ENCODE peak calls at places on chromosomes 3 and 15, in ten cellular contexts. L is non-pigmented ciliary epithelial cell; T is stimulated activated naive CD8-positive, alpha-beta T cell treated with anti-CD3 and anti-CD28 coated beads, Interleukin-15, Interleukin-2, amounts not matched to agents 100 U/mL and 50 U/mL, for 24 hours; O is central memory CD4-positive, alpha-beta T cell; I is stimulated activated naive B cell treated with anti-CD40 and anti-IgM and Interleukin-4, amounts not matched to agents 10 μg/mL and 1 μg/mL and 100 μg/mL, for 72 hours; W is amniotic epithelial cell; U is NCI-H460; K is T-helper 1 cell; R is activated CD8-positive, alpha-beta memory T cell treated with anti-CD3 and anti-CD28 coated beads for 48 hours; E is stimulated activated CD4-positive, alpha-beta T cell treated with anti-CD3 and anti-CD28 coated beads, Interleukin-2, amount 100 ng/mL, for 48 hours. J is an unnamed sample.

GRCh38 chr3:14508966-14509795 is 31.0 kb downstream of the GRIP2 start:
- DNase-seq in I (peak), R (peak), W (peak), L (no peak), O (peak), K (peak), U (peak), E (peak), T (peak), J (peak)

GRCh38 chr3:89964347-89964746 is 856.9 kb downstream of the EPHA3 start:
- DNase-seq in U (peak), E (no peak), L (no peak), W (peak), I (no peak), O (no peak), T (no peak), K (no peak), R (no peak), J (no peak)

GRCh38 chr3:37338500-37338899 is 164.1 kb upstream of the LRRFIP2 start:
- DNase-seq in K (no peak), O (no peak), U (no peak), L (no peak), W (peak), I (no peak), E (no peak), R (no peak), T (no peak), J (peak)

GRCh38 chr3:4471907-4472306 is 4.8 kb upstream of the SUMF1 start:
- DNase-seq in E (no peak), K (no peak), I (no peak), U (no peak), T (no peak), O (no peak), L (no peak), W (no peak), R (no peak), J (no peak)

GRCh38 chr3:193590088-193590856 is 2.7 kb upstream of the OPA1 start:
- DNase-seq in K (no peak), I (no peak), O (no peak), W (peak), R (no peak), E (no peak), L (peak), T (no peak), U (peak), J (peak)

GRCh38 chr3:46289551-46289950 is 47.3 kb downstream of the CCR3 start:
- DNase-seq in R (no peak), T (no peak), W (no peak), U (no peak), L (no peak), K (no peak), E (no peak), O (no peak), I (no peak), J (no peak)

GRCh38 chr3:197181751-197182150 is 116.7 kb downstream of the DLG1 start:
- DNase-seq in K (no peak), O (no peak), T (no peak), W (peak), E (no peak), L (peak), R (no peak), I (no peak), U (peak), J (peak)

GRCh38 chr3:93994056-93994455 is 14.1 kb downstream of the ARL13B start:
- DNase-seq in W (peak), L (no peak), O (no peak), U (no peak), I (no peak), R (no peak), K (no peak), T (no peak), E (no peak), J (no peak)

GRCh38 chr3:137035631-137036030 is 77.8 kb downstream of the IL20RB start:
- DNase-seq in U (no peak), L (no peak), I (no peak), W (peak), T (no peak), E (no peak), O (no peak), R (no peak), K (no peak), J (no peak)

GRCh38 chr15:59917504-59918157 is 86.5 kb upstream of the FOXB1 start:
- DNase-seq in E (peak), O (peak), R (peak), U (peak), I (peak), L (no peak), T (peak), W (peak), K (peak), J (peak)

GRCh38 chr15:45121020-45121419 is 6.9 kb downstream of the DUOXA2 start:
- DNase-seq in E (no peak), T (no peak), U (no peak), I (no peak), O (no peak), W (no peak), R (no peak), K (no peak), L (no peak), J (no peak)

GRCh38 chr3:146217324-146217723 is 33.6 kb downstream of the PLSCR4 start:
- DNase-seq in R (no peak), W (no peak), E (no peak), L (no peak), O (no peak), U (no peak), I (no peak), K (no peak), T (no peak), J (peak)

GRCh38 chr15:85710340-85710842 is 84.3 kb downstream of the KLHL25 start:
- DNase-seq in O (no peak), I (no peak), E (no peak), U (no peak), R (no peak), T (peak), L (no peak), K (no peak), W (no peak), J (no peak)

GRCh38 chr3:25468866-25469319 is 40.8 kb downstream of the RARB start:
- DNase-seq in U (no peak), E (no peak), R (no peak), I (no peak), O (no peak), W (peak), K (no peak), L (no peak), T (no peak), J (no peak)

GRCh38 chr15:74531144-74531811 is 9.7 kb upstream of the ARID3B start:
- DNase-seq in L (peak), W (peak), U (no peak), K (no peak), R (no peak), I (no peak), T (no peak), E (no peak), O (no peak), J (peak)

GRCh38 chr15:75517233-75517632 is 61.9 kb downstream of the PTPN9 start:
- DNase-seq in R (no peak), E (no peak), W (peak), L (no peak), K (no peak), T (no peak), O (no peak), I (no peak), U (no peak), J (no peak)

GRCh38 chr3:10936686-10937085 is 55.9 kb upstream of the SLC6A1 start:
- DNase-seq in T (no peak), E (no peak), I (no peak), K (no peak), O (no peak), R (no peak), L (no peak), U (no peak), W (no peak), J (no peak)

GRCh38 chr3:157913052-157913451 is 193.2 kb downstream of the SHOX2 start:
- DNase-seq in L (no peak), U (no peak), O (no peak), E (no peak), W (no peak), T (no peak), K (no peak), I (no peak), R (no peak), J (no peak)

GRCh38 chr3:54870423-54870822 is 57.4 kb downstream of the LRTM1 start:
- DNase-seq in O (no peak), K (no peak), T (no peak), E (no peak), I (no peak), R (no peak), L (peak), W (peak), U (peak), J (peak)

GRCh38 chr15:90315276-90315982 is 36.7 kb upstream of the ZNF774 start:
- DNase-seq in U (peak), L (no peak), W (peak), R (no peak), O (no peak), T (no peak), K (no peak), E (no peak), I (no peak), J (peak)

GRCh38 chr3:108664266-108664665 is 74.7 kb downstream of the DZIP3 start:
- DNase-seq in U (no peak), L (no peak), O (no peak), W (no peak), T (no peak), E (no peak), I (no peak), R (no peak), K (no peak), J (no peak)

GRCh38 chr3:128466840-128467541 is at the start of gene DNAJB8:
- DNase-seq in W (no peak), U (no peak), O (peak), E (no peak), R (no peak), T (peak), L (no peak), I (no peak), K (no peak), J (no peak)

GRCh38 chr15:63501256-63502089 is 2.9 kb upstream of the USP3 start:
- DNase-seq in E (no peak), T (peak), O (peak), U (no peak), K (peak), L (no peak), R (no peak), W (peak), I (no peak), J (peak)

GRCh38 chr3:14410501-14411165 is 8.2 kb downstream of the SLC6A6 start:
- DNase-seq in T (peak), U (peak), O (no peak), W (peak), L (peak), K (no peak), I (peak), R (no peak), E (no peak), J (peak)

GRCh38 chr3:185366913-185367312 is 4.0 kb downstream of the MAP3K13 start:
- DNase-seq in K (no peak), R (no peak), E (no peak), W (no peak), O (no peak), T (no peak), L (no peak), U (no peak), I (no peak), J (no peak)

GRCh38 chr3:38565339-38566214 is 69.4 kb downstream of the EXOG start:
- DNase-seq in R (no peak), W (no peak), K (no peak), O (no peak), U (no peak), T (no peak), E (no peak), L (no peak), I (no peak), J (no peak)

GRCh38 chr3:113746069-113746954 is at the start of gene NAA50:
- DNase-seq in T (peak), R (peak), I (peak), K (peak), O (peak), L (peak), U (peak), W (peak), E (peak), J (peak)

GRCh38 chr3:133360476-133360875 is 39.4 kb upstream of the BFSP2 start:
- DNase-seq in E (no peak), K (no peak), U (no peak), L (no peak), O (no peak), W (no peak), I (no peak), R (no peak), T (no peak), J (no peak)

GRCh38 chr3:197023241-197023997 is 6.2 kb downstream of the MELTF start:
- DNase-seq in L (no peak), W (no peak), R (no peak), E (no peak), T (no peak), K (no peak), U (no peak), O (no peak), I (peak), J (no peak)

GRCh38 chr3:102295756-102296155 is 139.1 kb upstream of the ZPLD1 start:
- DNase-seq in R (no peak), L (no peak), I (no peak), U (no peak), T (no peak), K (no peak), W (no peak), O (no peak), E (no peak), J (no peak)

GRCh38 chr3:33277193-33277882 is at the start of gene FBXL2:
- DNase-seq in W (peak), E (peak), K (no peak), U (peak), O (no peak), T (peak), R (no peak), I (peak), L (peak), J (peak)

GRCh38 chr3:161295325-161295724 is 74.2 kb downstream of the NMD3 start:
- DNase-seq in L (no peak), T (no peak), R (no peak), K (no peak), I (no peak), O (no peak), U (no peak), E (no peak), W (peak), J (peak)

GRCh38 chr15:50767332-50767861 is 1.9 kb upstream of the SPPL2A start:
- DNase-seq in K (no peak), E (no peak), I (no peak), O (no peak), W (no peak), L (no peak), T (no peak), U (no peak), R (no peak), J (no peak)

GRCh38 chr15:67178569-67179210 is 75.8 kb downstream of the AAGAB start:
- DNase-seq in E (no peak), R (no peak), L (peak), T (no peak), I (no peak), K (no peak), U (no peak), O (no peak), W (peak), J (peak)

GRCh38 chr15:65344909-65345275 is 32.9 kb downstream of the IGDCC3 start:
- DNase-seq in R (no peak), E (no peak), I (no peak), T (no peak), L (no peak), O (no peak), U (no peak), W (peak), K (no peak), J (no peak)

GRCh38 chr15:80242132-80242769 is 9.8 kb downstream of the CTXND1 start:
- DNase-seq in O (no peak), E (no peak), I (no peak), T (no peak), U (peak), W (peak), K (no peak), R (no peak), L (no peak), J (peak)

GRCh38 chr15:41857316-41857715 is 18.7 kb downstream of the PLA2G4B start:
- DNase-seq in T (no peak), O (no peak), L (no peak), W (no peak), K (no peak), U (no peak), R (no peak), E (no peak), I (no peak), J (no peak)

J was measured in NCI-H226.